ENCODE peak calls at places on chromosomes 3 and 15, in six cellular contexts. One of them, this sample, is unnamed. For H3K4me1, the result is how much of the 10 kb centered on the place peaks cover.

GRCh38 chr15:43346305-43346704 is 15.9 kb upstream of the LCMT2 start:
- DNase-seq in prostate gland: no peak
- DNase-seq in neural progenitor cell: no peak
- DNase-seq in CD8-positive, alpha-beta memory T cell: no peak
- DNase-seq in lung: no peak
- DNase-seq in kidney: no peak
- DNase-seq in this sample: peak

GRCh38 chr3:9088431-9089353 is 125.4 kb upstream of the RAD18 start:
- DNase-seq in kidney: no peak
- DNase-seq in CD8-positive, alpha-beta memory T cell: no peak
- DNase-seq in neural progenitor cell: no peak
- DNase-seq in prostate gland: no peak
- DNase-seq in lung: peak
- DNase-seq in this sample: no peak

GRCh38 chr15:90101130-90101968 is 919 bp downstream of the IDH2 start:
- DNase-seq in prostate gland: peak
- DNase-seq in CD8-positive, alpha-beta memory T cell: peak
- DNase-seq in neural progenitor cell: peak
- DNase-seq in kidney: peak
- DNase-seq in lung: peak
- DNase-seq in this sample: peak

GRCh38 chr3:113183748-113184661 is 27.4 kb upstream of the BOC start:
- DNase-seq in lung: no peak
- DNase-seq in kidney: no peak
- DNase-seq in neural progenitor cell: no peak
- DNase-seq in CD8-positive, alpha-beta memory T cell: no peak
- DNase-seq in prostate gland: no peak
- DNase-seq in this sample: no peak

GRCh38 chr15:63998489-63998888 is 47.8 kb downstream of the DAPK2 start:
- DNase-seq in CD8-positive, alpha-beta memory T cell: no peak
- DNase-seq in neural progenitor cell: no peak
- DNase-seq in prostate gland: no peak
- DNase-seq in lung: no peak
- DNase-seq in kidney: no peak
- DNase-seq in this sample: no peak

GRCh38 chr3:133855772-133856171 is 39.9 kb downstream of the RAB6B start:
- DNase-seq in CD8-positive, alpha-beta memory T cell: no peak
- DNase-seq in lung: no peak
- DNase-seq in neural progenitor cell: no peak
- DNase-seq in prostate gland: no peak
- DNase-seq in kidney: peak
- DNase-seq in this sample: peak

GRCh38 chr3:25069970-25070369 is 358.1 kb upstream of the RARB start:
- DNase-seq in neural progenitor cell: no peak
- DNase-seq in CD8-positive, alpha-beta memory T cell: no peak
- DNase-seq in lung: no peak
- DNase-seq in kidney: no peak
- DNase-seq in prostate gland: no peak
- DNase-seq in this sample: no peak

GRCh38 chr3:116059421-116060096 is 385.7 kb downstream of the LSAMP start:
- DNase-seq in lung: no peak
- DNase-seq in kidney: peak
- DNase-seq in prostate gland: no peak
- DNase-seq in neural progenitor cell: peak
- DNase-seq in CD8-positive, alpha-beta memory T cell: no peak
- DNase-seq in this sample: peak

DNA sequence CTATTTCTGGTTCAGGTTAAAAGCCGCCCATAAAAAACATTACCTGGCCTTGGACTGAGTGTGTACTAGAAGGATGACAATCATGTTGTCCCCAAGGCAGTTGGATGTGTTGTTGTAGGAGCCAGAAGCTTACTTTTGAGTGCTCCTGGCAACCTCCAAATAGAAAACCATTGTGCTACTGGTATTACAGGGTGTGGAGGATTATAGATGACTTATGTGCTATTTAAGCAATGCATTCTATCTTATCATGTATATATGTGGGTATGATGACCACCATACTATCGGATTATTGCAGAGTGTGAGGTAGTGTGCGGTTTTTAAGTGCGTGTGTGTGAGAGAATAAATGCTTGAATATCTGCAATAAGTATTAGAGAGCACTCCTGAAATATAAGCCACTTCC is 11.9 kb upstream of the MBNL1 start:
- DNase-seq in lung: no peak
- DNase-seq in kidney: no peak
- DNase-seq in prostate gland: no peak
- DNase-seq in neural progenitor cell: no peak
- DNase-seq in CD8-positive, alpha-beta memory T cell: no peak
- DNase-seq in this sample: no peak
- H3K4me1 ChIP-seq in lung: under half
- H3K4me1 ChIP-seq in kidney: under half
- H3K4me1 ChIP-seq in prostate gland: under half
- H3K4me1 ChIP-seq in neural progenitor cell: under half
- H3K4me1 ChIP-seq in CD8-positive, alpha-beta memory T cell: half or more
- H3K4me1 ChIP-seq in this sample: under half

GRCh38 chr3:37969601-37970100 is 20.9 kb upstream of the VILL start:
- DNase-seq in neural progenitor cell: no peak
- DNase-seq in CD8-positive, alpha-beta memory T cell: no peak
- DNase-seq in kidney: no peak
- DNase-seq in prostate gland: no peak
- DNase-seq in lung: no peak
- DNase-seq in this sample: no peak

GRCh38 chr3:37964716-37965115 is 25.9 kb upstream of the VILL start:
- DNase-seq in CD8-positive, alpha-beta memory T cell: no peak
- DNase-seq in prostate gland: no peak
- DNase-seq in lung: no peak
- DNase-seq in neural progenitor cell: no peak
- DNase-seq in kidney: no peak
- DNase-seq in this sample: no peak

GRCh38 chr3:37968232-37968631 is 22.4 kb upstream of the VILL start:
- DNase-seq in CD8-positive, alpha-beta memory T cell: no peak
- DNase-seq in kidney: no peak
- DNase-seq in lung: no peak
- DNase-seq in neural progenitor cell: no peak
- DNase-seq in prostate gland: no peak
- DNase-seq in this sample: no peak

GRCh38 chr3:37968784-37969600 is 21.6 kb upstream of the VILL start:
- DNase-seq in lung: no peak
- DNase-seq in neural progenitor cell: no peak
- DNase-seq in prostate gland: no peak
- DNase-seq in CD8-positive, alpha-beta memory T cell: no peak
- DNase-seq in kidney: no peak
- DNase-seq in this sample: peak

GRCh38 chr3:37967252-37967881 is 23.2 kb upstream of the VILL start:
- DNase-seq in CD8-positive, alpha-beta memory T cell: peak
- DNase-seq in prostate gland: peak
- DNase-seq in neural progenitor cell: peak
- DNase-seq in kidney: peak
- DNase-seq in lung: peak
- DNase-seq in this sample: peak
- H3K4me1 ChIP-seq in CD8-positive, alpha-beta memory T cell: under half
- H3K4me1 ChIP-seq in prostate gland: under half
- H3K4me1 ChIP-seq in neural progenitor cell: under half
- H3K4me1 ChIP-seq in kidney: under half
- H3K4me1 ChIP-seq in lung: under half
- H3K4me1 ChIP-seq in this sample: under half

DNA sequence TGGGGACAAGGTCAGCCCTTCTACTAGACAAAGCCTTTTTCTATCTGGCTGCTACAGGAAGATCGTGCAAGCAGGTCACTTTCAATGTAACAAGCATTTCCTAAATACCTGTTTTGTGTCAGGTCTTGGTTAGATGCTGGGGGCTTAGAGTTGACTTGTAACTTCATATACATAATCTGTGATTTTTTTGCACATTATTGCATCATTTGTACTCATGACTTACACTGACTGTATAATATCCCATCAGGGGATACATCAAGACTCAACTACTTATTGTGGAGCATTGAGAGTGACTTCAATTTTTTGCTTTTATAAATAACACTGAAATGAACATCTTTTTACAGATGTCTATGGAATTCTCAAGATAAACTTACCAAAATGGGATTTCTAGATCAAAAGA is 68.9 kb downstream of the ABTB1 start:
- DNase-seq in neural progenitor cell: no peak
- DNase-seq in CD8-positive, alpha-beta memory T cell: no peak
- DNase-seq in lung: no peak
- DNase-seq in kidney: no peak
- DNase-seq in prostate gland: no peak
- DNase-seq in this sample: no peak
- H3K4me1 ChIP-seq in neural progenitor cell: under half
- H3K4me1 ChIP-seq in CD8-positive, alpha-beta memory T cell: under half
- H3K4me1 ChIP-seq in lung: under half
- H3K4me1 ChIP-seq in kidney: under half
- H3K4me1 ChIP-seq in prostate gland: under half
- H3K4me1 ChIP-seq in this sample: under half

GRCh38 chr3:106822204-106822603 is 555.0 kb upstream of the CCDC54 start:
- DNase-seq in lung: no peak
- DNase-seq in prostate gland: no peak
- DNase-seq in kidney: peak
- DNase-seq in CD8-positive, alpha-beta memory T cell: no peak
- DNase-seq in neural progenitor cell: no peak
- DNase-seq in this sample: peak

GRCh38 chr3:106825962-106826605 is 551.2 kb upstream of the CCDC54 start:
- DNase-seq in CD8-positive, alpha-beta memory T cell: no peak
- DNase-seq in kidney: no peak
- DNase-seq in neural progenitor cell: peak
- DNase-seq in prostate gland: no peak
- DNase-seq in lung: no peak
- DNase-seq in this sample: peak

GRCh38 chr3:106823706-106824105 is 553.5 kb upstream of the CCDC54 start:
- DNase-seq in CD8-positive, alpha-beta memory T cell: no peak
- DNase-seq in neural progenitor cell: no peak
- DNase-seq in prostate gland: no peak
- DNase-seq in kidney: no peak
- DNase-seq in lung: no peak
- DNase-seq in this sample: no peak

GRCh38 chr3:106826861-106827311 is 550.4 kb upstream of the CCDC54 start:
- DNase-seq in CD8-positive, alpha-beta memory T cell: no peak
- DNase-seq in prostate gland: no peak
- DNase-seq in neural progenitor cell: no peak
- DNase-seq in kidney: no peak
- DNase-seq in lung: no peak
- DNase-seq in this sample: no peak

DNA sequence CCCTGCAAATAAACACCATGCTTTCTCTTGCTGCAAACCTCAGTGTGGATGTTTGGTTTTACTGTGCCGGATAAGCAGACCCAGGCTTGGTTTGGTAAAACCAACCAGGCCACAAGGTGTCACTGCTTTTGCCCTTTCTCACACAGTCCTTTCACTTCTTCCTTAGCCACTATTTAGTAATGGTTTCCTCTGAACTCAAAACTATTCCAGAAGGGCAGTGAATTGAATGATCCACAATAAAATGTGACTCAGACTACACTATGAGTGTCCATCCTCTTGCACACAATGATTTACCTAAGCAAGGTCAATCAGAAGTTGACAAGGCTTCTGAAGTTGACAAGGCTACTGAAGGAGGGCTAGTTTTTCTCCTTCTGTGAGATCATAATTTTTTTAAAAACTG is 552.4 kb upstream of the CCDC54 start:
- DNase-seq in neural progenitor cell: peak
- DNase-seq in prostate gland: no peak
- DNase-seq in CD8-positive, alpha-beta memory T cell: no peak
- DNase-seq in lung: no peak
- DNase-seq in kidney: no peak
- DNase-seq in this sample: peak
- H3K4me1 ChIP-seq in neural progenitor cell: under half
- H3K4me1 ChIP-seq in prostate gland: under half
- H3K4me1 ChIP-seq in CD8-positive, alpha-beta memory T cell: under half
- H3K4me1 ChIP-seq in lung: under half
- H3K4me1 ChIP-seq in kidney: under half
- H3K4me1 ChIP-seq in this sample: half or more

GRCh38 chr3:172072543-172072942 is 33.2 kb downstream of the FNDC3B start:
- DNase-seq in CD8-positive, alpha-beta memory T cell: no peak
- DNase-seq in prostate gland: no peak
- DNase-seq in lung: no peak
- DNase-seq in kidney: no peak
- DNase-seq in neural progenitor cell: no peak
- DNase-seq in this sample: no peak
- H3K4me1 ChIP-seq in CD8-positive, alpha-beta memory T cell: under half
- H3K4me1 ChIP-seq in prostate gland: under half
- H3K4me1 ChIP-seq in lung: under half
- H3K4me1 ChIP-seq in kidney: under half
- H3K4me1 ChIP-seq in neural progenitor cell: half or more
- H3K4me1 ChIP-seq in this sample: under half

GRCh38 chr3:11555211-11555782 is 88.4 kb downstream of the VGLL4 start:
- DNase-seq in lung: no peak
- DNase-seq in prostate gland: no peak
- DNase-seq in neural progenitor cell: no peak
- DNase-seq in kidney: peak
- DNase-seq in CD8-positive, alpha-beta memory T cell: no peak
- DNase-seq in this sample: no peak
- H3K4me1 ChIP-seq in lung: under half
- H3K4me1 ChIP-seq in prostate gland: under half
- H3K4me1 ChIP-seq in neural progenitor cell: under half
- H3K4me1 ChIP-seq in kidney: under half
- H3K4me1 ChIP-seq in CD8-positive, alpha-beta memory T cell: under half
- H3K4me1 ChIP-seq in this sample: under half

GRCh38 chr3:129441215-129441614 is 1.2 kb downstream of the IFT122 start:
- DNase-seq in kidney: no peak
- DNase-seq in lung: no peak
- DNase-seq in CD8-positive, alpha-beta memory T cell: peak
- DNase-seq in prostate gland: no peak
- DNase-seq in neural progenitor cell: no peak
- DNase-seq in this sample: peak
- H3K4me1 ChIP-seq in kidney: under half
- H3K4me1 ChIP-seq in lung: under half
- H3K4me1 ChIP-seq in CD8-positive, alpha-beta memory T cell: under half
- H3K4me1 ChIP-seq in prostate gland: under half
- H3K4me1 ChIP-seq in neural progenitor cell: under half
- H3K4me1 ChIP-seq in this sample: under half

GRCh38 chr15:66753687-66754377 is 51.8 kb downstream of the SMAD6 start:
- DNase-seq in CD8-positive, alpha-beta memory T cell: no peak
- DNase-seq in kidney: peak
- DNase-seq in lung: no peak
- DNase-seq in neural progenitor cell: no peak
- DNase-seq in prostate gland: no peak
- DNase-seq in this sample: no peak
- H3K4me1 ChIP-seq in CD8-positive, alpha-beta memory T cell: under half
- H3K4me1 ChIP-seq in kidney: under half
- H3K4me1 ChIP-seq in lung: under half
- H3K4me1 ChIP-seq in neural progenitor cell: under half
- H3K4me1 ChIP-seq in prostate gland: under half
- H3K4me1 ChIP-seq in this sample: half or more

GRCh38 chr3:159882784-159883779 is 105.6 kb upstream of the IL12A start:
- DNase-seq in neural progenitor cell: peak
- DNase-seq in kidney: no peak
- DNase-seq in prostate gland: no peak
- DNase-seq in CD8-positive, alpha-beta memory T cell: no peak
- DNase-seq in lung: no peak
- DNase-seq in this sample: peak
- H3K4me1 ChIP-seq in neural progenitor cell: under half
- H3K4me1 ChIP-seq in kidney: under half
- H3K4me1 ChIP-seq in prostate gland: under half
- H3K4me1 ChIP-seq in CD8-positive, alpha-beta memory T cell: under half
- H3K4me1 ChIP-seq in lung: under half
- H3K4me1 ChIP-seq in this sample: under half

This sample was measured in osteoblast.